ENCODE peak calls at places on chromosomes 16 and 17, in six cellular contexts. Q is cortex of kidney, P is skeletal muscle cell, T is adipocyte, G is IMR-90, H is cardiac muscle cell. E is an unnamed sample.

GRCh38 chr17:42154514-42154883 is 290 bp downstream of the RAB5C start:
- DNase-seq in H (no peak), P (no peak), Q (no peak), T (no peak), G (no peak), E (no peak)

GRCh38 chr16:85005278-85006069 is 5.9 kb downstream of the ZDHHC7 start:
- DNase-seq in T (peak; percentile 77), Q (no peak), G (peak; percentile 39), H (no peak), P (no peak), E (peak; percentile 87)

GRCh38 chr17:61455754-61456681 is 3.8 kb downstream of the TBX4 start:
- DNase-seq in G (no peak), P (no peak), Q (no peak), H (no peak), T (no peak), E (no peak)

GRCh38 chr17:55717898-55718735 is 4.5 kb downstream of the TMEM100 start:
- DNase-seq in G (peak; percentile 68), Q (no peak), H (peak; percentile 85), P (no peak), T (peak; percentile 92), E (peak; percentile 85)

GRCh38 chr17:10033982-10034381 is 128.9 kb upstream of the RCVRN start:
- DNase-seq in H (no peak), P (no peak), T (no peak), Q (no peak), G (no peak), E (no peak)

GRCh38 chr16:22397459-22397858 is 23.0 kb upstream of the CDR2 start:
- DNase-seq in G (peak; percentile 96), H (no peak), P (peak; percentile 79), Q (no peak), T (peak; percentile 97), E (peak; percentile 97)

GRCh38 chr16:85027968-85028637 is 508 bp downstream of the KIAA0513 start:
- DNase-seq in G (no peak), P (no peak), Q (no peak), T (peak; percentile 34), H (no peak), E (no peak)

GRCh38 chr16:14098081-14098480 is 27.0 kb downstream of the MRTFB start:
- DNase-seq in H (no peak), T (no peak), P (no peak), G (no peak), Q (no peak), E (no peak)

GRCh38 chr16:11986521-11987057 is 10.1 kb downstream of the SNX29 start:
- DNase-seq in H (no peak), G (peak; percentile 32), T (no peak), P (no peak), Q (no peak), E (no peak)

E was measured in fibroblast of the aortic adventitia.